ENCODE peak calls at places on chromosomes 1 and 21, in five cellular contexts. One of them, this sample, is unnamed.

GRCh38 chr1:155173478-155174333 is at the start of gene TRIM46:
- DNase-seq in AG09309: no peak
- DNase-seq in ascending aorta: no peak
- DNase-seq in stimulated activated CD4-positive, alpha-beta T cell treated with anti-CD3 and anti-CD28 coated beads, Interleukin-15, amount 100 ng/mL, for 24 hours: peak
- DNase-seq in HuH-7: no peak
- DNase-seq in this sample: peak

GRCh38 chr1:179812501-179813292 is 64.9 kb downstream of the TOR1AIP2 start:
- DNase-seq in AG09309: no peak
- DNase-seq in ascending aorta: no peak
- DNase-seq in stimulated activated CD4-positive, alpha-beta T cell treated with anti-CD3 and anti-CD28 coated beads, Interleukin-15, amount 100 ng/mL, for 24 hours: no peak
- DNase-seq in HuH-7: no peak
- DNase-seq in this sample: no peak

GRCh38 chr1:100989306-100990077 is 36.1 kb downstream of the DPH5 start:
- DNase-seq in AG09309: peak
- DNase-seq in ascending aorta: no peak
- DNase-seq in stimulated activated CD4-positive, alpha-beta T cell treated with anti-CD3 and anti-CD28 coated beads, Interleukin-15, amount 100 ng/mL, for 24 hours: no peak
- DNase-seq in HuH-7: no peak
- DNase-seq in this sample: no peak

GRCh38 chr1:109477821-109478220 is 5.9 kb upstream of the ATXN7L2 start:
- DNase-seq in AG09309: no peak
- DNase-seq in ascending aorta: no peak
- DNase-seq in stimulated activated CD4-positive, alpha-beta T cell treated with anti-CD3 and anti-CD28 coated beads, Interleukin-15, amount 100 ng/mL, for 24 hours: no peak
- DNase-seq in HuH-7: no peak
- DNase-seq in this sample: peak

GRCh38 chr1:228735871-228736586 is 750 bp downstream of the RHOU start:
- DNase-seq in AG09309: no peak
- DNase-seq in ascending aorta: no peak
- DNase-seq in stimulated activated CD4-positive, alpha-beta T cell treated with anti-CD3 and anti-CD28 coated beads, Interleukin-15, amount 100 ng/mL, for 24 hours: peak
- DNase-seq in HuH-7: peak
- DNase-seq in this sample: peak

GRCh38 chr1:64721135-64721534 is 23.7 kb upstream of the RAVER2 start:
- DNase-seq in AG09309: no peak
- DNase-seq in ascending aorta: no peak
- DNase-seq in stimulated activated CD4-positive, alpha-beta T cell treated with anti-CD3 and anti-CD28 coated beads, Interleukin-15, amount 100 ng/mL, for 24 hours: no peak
- DNase-seq in HuH-7: no peak
- DNase-seq in this sample: no peak

GRCh38 chr21:38806153-38806941 is 618 bp downstream of the ETS2 start:
- DNase-seq in AG09309: no peak
- DNase-seq in ascending aorta: no peak
- DNase-seq in stimulated activated CD4-positive, alpha-beta T cell treated with anti-CD3 and anti-CD28 coated beads, Interleukin-15, amount 100 ng/mL, for 24 hours: peak
- DNase-seq in HuH-7: no peak
- DNase-seq in this sample: peak

GRCh38 chr1:178928041-178928440 is 57.2 kb upstream of the ANGPTL1 start:
- DNase-seq in AG09309: no peak
- DNase-seq in ascending aorta: no peak
- DNase-seq in stimulated activated CD4-positive, alpha-beta T cell treated with anti-CD3 and anti-CD28 coated beads, Interleukin-15, amount 100 ng/mL, for 24 hours: no peak
- DNase-seq in HuH-7: no peak
- DNase-seq in this sample: no peak

GRCh38 chr1:52237430-52237829 is 95.5 kb downstream of the ZFYVE9 start:
- DNase-seq in AG09309: peak
- DNase-seq in ascending aorta: no peak
- DNase-seq in stimulated activated CD4-positive, alpha-beta T cell treated with anti-CD3 and anti-CD28 coated beads, Interleukin-15, amount 100 ng/mL, for 24 hours: no peak
- DNase-seq in HuH-7: no peak
- DNase-seq in this sample: no peak

GRCh38 chr21:17270234-17270633 is 242.6 kb upstream of the CXADR start:
- DNase-seq in AG09309: peak
- DNase-seq in ascending aorta: no peak
- DNase-seq in stimulated activated CD4-positive, alpha-beta T cell treated with anti-CD3 and anti-CD28 coated beads, Interleukin-15, amount 100 ng/mL, for 24 hours: no peak
- DNase-seq in HuH-7: peak
- DNase-seq in this sample: no peak

This sample was measured in activated CD8-positive, alpha-beta memory T cell treated with anti-CD3 and anti-CD28 coated beads, Interleukin-2, amount 10 ng/mL, durations not matched to agents 7 days and 5 days.